ENCODE peak calls at places on chromosomes 2 and 18, in seven cellular contexts. One of them, this sample, is unnamed.

GRCh38 chr2:197296861-197297260 is 13.7 kb downstream of the ANKRD44 start:
- DNase-seq in breast epithelium: no peak
- DNase-seq in transverse colon: no peak
- DNase-seq in stomach: no peak
- DNase-seq in tibial nerve: no peak
- DNase-seq in A549: no peak
- DNase-seq in body of pancreas: no peak
- DNase-seq in this sample: no peak

GRCh38 chr2:162221064-162221463 is 22.2 kb downstream of the FAP start:
- DNase-seq in body of pancreas: peak; percentile 78
- DNase-seq in A549: peak; percentile 35
- DNase-seq in transverse colon: peak; percentile 58
- DNase-seq in breast epithelium: peak; percentile 57
- DNase-seq in stomach: peak; percentile 79
- DNase-seq in tibial nerve: peak; percentile 58
- DNase-seq in this sample: peak; percentile 47

GRCh38 chr2:107597507-107597906 is 229.2 kb upstream of the RGPD4 start:
- DNase-seq in body of pancreas: no peak
- DNase-seq in transverse colon: no peak
- DNase-seq in tibial nerve: no peak
- DNase-seq in A549: no peak
- DNase-seq in breast epithelium: no peak
- DNase-seq in stomach: no peak
- DNase-seq in this sample: no peak

GRCh38 chr2:238599549-238600505 is 173.1 kb downstream of the ASB1 start:
- DNase-seq in A549: no peak
- DNase-seq in tibial nerve: no peak
- DNase-seq in stomach: no peak
- DNase-seq in breast epithelium: no peak
- DNase-seq in transverse colon: no peak
- DNase-seq in body of pancreas: no peak
- DNase-seq in this sample: no peak

GRCh38 chr2:121489944-121490585 is 40.6 kb upstream of the RNU4ATAC start:
- DNase-seq in stomach: no peak
- DNase-seq in transverse colon: no peak
- DNase-seq in tibial nerve: no peak
- DNase-seq in breast epithelium: no peak
- DNase-seq in A549: no peak
- DNase-seq in body of pancreas: no peak
- DNase-seq in this sample: no peak

GRCh38 chr2:54274781-54275242 is 18.8 kb upstream of the TSPYL6 start:
- DNase-seq in breast epithelium: no peak
- DNase-seq in A549: no peak
- DNase-seq in tibial nerve: no peak
- DNase-seq in body of pancreas: no peak
- DNase-seq in transverse colon: no peak
- DNase-seq in stomach: no peak
- DNase-seq in this sample: no peak

GRCh38 chr2:99821572-99822369 is 320.6 kb downstream of the AFF3 start:
- DNase-seq in tibial nerve: no peak
- DNase-seq in stomach: no peak
- DNase-seq in breast epithelium: no peak
- DNase-seq in transverse colon: no peak
- DNase-seq in A549: no peak
- DNase-seq in body of pancreas: no peak
- DNase-seq in this sample: no peak

GRCh38 chr2:104853926-104854506 is at the start of gene POU3F3:
- DNase-seq in breast epithelium: no peak
- DNase-seq in body of pancreas: peak; percentile 61
- DNase-seq in A549: peak; percentile 35
- DNase-seq in stomach: no peak
- DNase-seq in transverse colon: peak; percentile 66
- DNase-seq in tibial nerve: no peak
- DNase-seq in this sample: peak; percentile 33

GRCh38 chr2:8525582-8526402 is 156.1 kb upstream of the ID2 start:
- DNase-seq in A549: no peak
- DNase-seq in transverse colon: peak; percentile 90
- DNase-seq in stomach: peak; percentile 93
- DNase-seq in body of pancreas: peak; percentile 92
- DNase-seq in tibial nerve: peak; percentile 45
- DNase-seq in breast epithelium: peak; percentile 92
- DNase-seq in this sample: peak; percentile 69

GRCh38 chr2:105783151-105783738 is 38.5 kb downstream of the NCK2 start:
- DNase-seq in tibial nerve: no peak
- DNase-seq in body of pancreas: no peak
- DNase-seq in stomach: no peak
- DNase-seq in A549: no peak
- DNase-seq in breast epithelium: no peak
- DNase-seq in transverse colon: no peak
- DNase-seq in this sample: no peak

GRCh38 chr18:78732273-78733210 is 247.1 kb upstream of the SALL3 start:
- DNase-seq in stomach: peak; percentile 17
- DNase-seq in tibial nerve: no peak
- DNase-seq in transverse colon: no peak
- DNase-seq in breast epithelium: no peak
- DNase-seq in A549: no peak
- DNase-seq in body of pancreas: no peak
- DNase-seq in this sample: no peak

GRCh38 chr2:15808221-15808574 is 132.2 kb upstream of the MYCN start:
- DNase-seq in stomach: no peak
- DNase-seq in transverse colon: no peak
- DNase-seq in A549: no peak
- DNase-seq in breast epithelium: no peak
- DNase-seq in body of pancreas: no peak
- DNase-seq in tibial nerve: no peak
- DNase-seq in this sample: no peak

GRCh38 chr2:11309706-11310105 is 34.7 kb downstream of the ROCK2 start:
- DNase-seq in transverse colon: no peak
- DNase-seq in breast epithelium: no peak
- DNase-seq in A549: no peak
- DNase-seq in body of pancreas: no peak
- DNase-seq in stomach: no peak
- DNase-seq in tibial nerve: no peak
- DNase-seq in this sample: no peak

GRCh38 chr2:98615481-98615880 is 7.1 kb downstream of the UNC50 start:
- DNase-seq in A549: no peak
- DNase-seq in transverse colon: no peak
- DNase-seq in stomach: no peak
- DNase-seq in body of pancreas: no peak
- DNase-seq in tibial nerve: no peak
- DNase-seq in breast epithelium: no peak
- DNase-seq in this sample: no peak

GRCh38 chr2:26669099-26669498 is 23.4 kb upstream of the KCNK3 start:
- DNase-seq in A549: no peak
- DNase-seq in transverse colon: no peak
- DNase-seq in breast epithelium: no peak
- DNase-seq in stomach: no peak
- DNase-seq in tibial nerve: no peak
- DNase-seq in body of pancreas: no peak
- DNase-seq in this sample: no peak

GRCh38 chr2:28168376-28168775 is 224.3 kb upstream of the FOSL2 start:
- DNase-seq in transverse colon: no peak
- DNase-seq in A549: no peak
- DNase-seq in breast epithelium: no peak
- DNase-seq in stomach: no peak
- DNase-seq in body of pancreas: no peak
- DNase-seq in tibial nerve: no peak
- DNase-seq in this sample: no peak

GRCh38 chr18:808086-808485 is 4.0 kb downstream of the YES1 start:
- DNase-seq in transverse colon: no peak
- DNase-seq in breast epithelium: no peak
- DNase-seq in tibial nerve: no peak
- DNase-seq in body of pancreas: no peak
- DNase-seq in stomach: no peak
- DNase-seq in A549: no peak
- DNase-seq in this sample: peak; percentile 64

GRCh38 chr2:19541884-19542283 is 183.5 kb upstream of the OSR1 start:
- DNase-seq in A549: peak; percentile 33
- DNase-seq in tibial nerve: no peak
- DNase-seq in body of pancreas: no peak
- DNase-seq in stomach: no peak
- DNase-seq in breast epithelium: no peak
- DNase-seq in transverse colon: no peak
- DNase-seq in this sample: no peak

GRCh38 chr2:1516798-1517060 is 103.5 kb downstream of the TPO start:
- DNase-seq in breast epithelium: no peak
- DNase-seq in stomach: no peak
- DNase-seq in body of pancreas: no peak
- DNase-seq in tibial nerve: no peak
- DNase-seq in A549: no peak
- DNase-seq in transverse colon: no peak
- DNase-seq in this sample: no peak

GRCh38 chr2:20049631-20050030 is 1.8 kb downstream of the LAPTM4A start:
- DNase-seq in stomach: no peak
- DNase-seq in A549: no peak
- DNase-seq in tibial nerve: no peak
- DNase-seq in transverse colon: no peak
- DNase-seq in breast epithelium: no peak
- DNase-seq in body of pancreas: no peak
- DNase-seq in this sample: no peak

GRCh38 chr2:180675170-180675569 is 305.2 kb upstream of the UBE2E3 start:
- DNase-seq in stomach: no peak
- DNase-seq in transverse colon: no peak
- DNase-seq in tibial nerve: no peak
- DNase-seq in breast epithelium: no peak
- DNase-seq in A549: no peak
- DNase-seq in body of pancreas: no peak
- DNase-seq in this sample: no peak

GRCh38 chr18:58315739-58316215 is 271.8 kb downstream of the NEDD4L start:
- DNase-seq in breast epithelium: no peak
- DNase-seq in transverse colon: peak; percentile 61
- DNase-seq in body of pancreas: peak; percentile 33
- DNase-seq in tibial nerve: no peak
- DNase-seq in stomach: no peak
- DNase-seq in A549: no peak
- DNase-seq in this sample: no peak

GRCh38 chr2:233480490-233481202 is 85.9 kb downstream of the USP40 start:
- DNase-seq in tibial nerve: no peak
- DNase-seq in A549: no peak
- DNase-seq in body of pancreas: no peak
- DNase-seq in breast epithelium: peak; percentile 86
- DNase-seq in transverse colon: peak; percentile 52
- DNase-seq in stomach: peak; percentile 94
- DNase-seq in this sample: peak; percentile 81

GRCh38 chr2:236572482-236572881 is 2.9 kb downstream of the ACKR3 start:
- DNase-seq in transverse colon: no peak
- DNase-seq in tibial nerve: no peak
- DNase-seq in A549: no peak
- DNase-seq in breast epithelium: no peak
- DNase-seq in stomach: no peak
- DNase-seq in body of pancreas: peak; percentile 74
- DNase-seq in this sample: no peak
- H3K4me3 ChIP-seq in transverse colon: no peak overlapping the region
- H3K4me3 ChIP-seq in tibial nerve: peak overlapping the region; percentile 36
- H3K4me3 ChIP-seq in A549: peak overlapping the region; percentile 18
- H3K4me3 ChIP-seq in breast epithelium: peak overlapping the region; percentile 45
- H3K4me3 ChIP-seq in stomach: peak overlapping the region; percentile 41
- H3K4me3 ChIP-seq in body of pancreas: no peak overlapping the region
- H3K4me3 ChIP-seq in this sample: peak overlapping the region; percentile 55

DNA sequence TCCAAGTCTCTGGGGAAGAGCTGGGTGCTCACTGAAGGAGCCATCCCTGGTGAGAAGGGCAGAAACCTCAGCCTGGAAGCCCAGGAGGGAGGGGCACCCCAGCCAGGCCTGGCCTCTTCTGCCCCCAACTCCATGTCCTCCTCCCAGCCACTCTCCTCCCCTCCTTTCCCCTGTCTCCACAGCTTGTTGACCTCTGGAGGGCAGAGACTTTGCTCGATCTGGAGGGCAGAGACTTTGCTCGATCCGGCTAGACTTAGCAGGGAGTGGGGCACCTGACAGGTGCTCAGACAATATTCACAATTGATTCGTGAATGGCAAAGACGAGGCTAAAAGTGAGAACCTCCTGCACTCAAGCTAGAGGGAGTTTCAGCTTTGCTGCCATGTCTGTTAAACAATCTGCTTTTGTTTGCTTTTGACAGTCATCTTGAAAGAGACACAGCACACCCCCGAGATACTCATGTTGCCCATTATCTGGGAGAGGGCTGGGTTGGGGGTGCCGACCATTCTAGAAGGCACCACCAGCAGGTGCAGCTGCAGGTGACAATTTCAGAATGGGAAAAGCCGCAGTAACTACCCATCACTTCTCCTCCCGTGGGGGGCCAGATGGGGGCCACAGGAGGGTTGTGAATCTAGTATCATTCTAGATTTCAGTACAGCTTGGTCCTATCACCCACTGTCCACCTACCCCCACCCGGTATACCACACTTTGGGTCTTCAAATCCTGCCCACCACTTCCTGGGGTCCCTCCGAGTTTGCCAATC is 54.8 kb downstream of the DNMT3A start:
- DNase-seq in breast epithelium: no peak
- DNase-seq in transverse colon: no peak
- DNase-seq in A549: no peak
- DNase-seq in tibial nerve: no peak
- DNase-seq in stomach: no peak
- DNase-seq in body of pancreas: no peak
- DNase-seq in this sample: no peak
- H3K27ac ChIP-seq in breast epithelium: no peak overlapping the region
- H3K27ac ChIP-seq in transverse colon: no peak overlapping the region
- H3K27ac ChIP-seq in A549: no peak overlapping the region
- H3K27ac ChIP-seq in tibial nerve: no peak overlapping the region
- H3K27ac ChIP-seq in stomach: peak overlapping the region; percentile 49
- H3K27ac ChIP-seq in body of pancreas: no peak overlapping the region
- H3K27ac ChIP-seq in this sample: peak overlapping the region; percentile 33

GRCh38 chr18:12010187-12010802 is 29.0 kb downstream of the IMPA2 start:
- DNase-seq in body of pancreas: peak; percentile 84
- DNase-seq in tibial nerve: no peak
- DNase-seq in stomach: peak; percentile 66
- DNase-seq in A549: no peak
- DNase-seq in breast epithelium: no peak
- DNase-seq in transverse colon: peak; percentile 56
- DNase-seq in this sample: no peak

GRCh38 chr18:12011199-12011961 is 30.1 kb downstream of the IMPA2 start:
- DNase-seq in body of pancreas: peak; percentile 56
- DNase-seq in tibial nerve: no peak
- DNase-seq in A549: no peak
- DNase-seq in transverse colon: no peak
- DNase-seq in breast epithelium: no peak
- DNase-seq in stomach: no peak
- DNase-seq in this sample: no peak

GRCh38 chr18:12012697-12013096 is 31.4 kb downstream of the IMPA2 start:
- DNase-seq in tibial nerve: no peak
- DNase-seq in stomach: no peak
- DNase-seq in transverse colon: no peak
- DNase-seq in breast epithelium: no peak
- DNase-seq in body of pancreas: no peak
- DNase-seq in A549: no peak
- DNase-seq in this sample: no peak

GRCh38 chr18:12013186-12013916 is 32.0 kb downstream of the IMPA2 start:
- DNase-seq in stomach: no peak
- DNase-seq in breast epithelium: no peak
- DNase-seq in body of pancreas: peak; percentile 72
- DNase-seq in tibial nerve: no peak
- DNase-seq in transverse colon: no peak
- DNase-seq in A549: no peak
- DNase-seq in this sample: peak; percentile 13

GRCh38 chr18:12011962-12012549 is 30.7 kb downstream of the IMPA2 start:
- DNase-seq in A549: no peak
- DNase-seq in transverse colon: peak; percentile 55
- DNase-seq in tibial nerve: no peak
- DNase-seq in breast epithelium: no peak
- DNase-seq in body of pancreas: peak; percentile 75
- DNase-seq in stomach: peak; percentile 75
- DNase-seq in this sample: no peak
- TF ChIP-seq POLR2A in A549: no peak
- TF ChIP-seq POLR2A in transverse colon: peak; percentile 64
- TF ChIP-seq POLR2A in tibial nerve: no peak
- TF ChIP-seq POLR2A in breast epithelium: no peak
- TF ChIP-seq POLR2A in body of pancreas: peak; percentile 90
- TF ChIP-seq POLR2A in stomach: no peak
- TF ChIP-seq POLR2A in this sample: no peak

GRCh38 chr18:40493316-40493715 is 1461.7 kb upstream of the PIK3C3 start:
- DNase-seq in transverse colon: no peak
- DNase-seq in breast epithelium: no peak
- DNase-seq in A549: no peak
- DNase-seq in tibial nerve: no peak
- DNase-seq in stomach: no peak
- DNase-seq in body of pancreas: no peak
- DNase-seq in this sample: no peak
- H3K4me3 ChIP-seq in transverse colon: no peak overlapping the region
- H3K4me3 ChIP-seq in breast epithelium: no peak overlapping the region
- H3K4me3 ChIP-seq in A549: no peak overlapping the region
- H3K4me3 ChIP-seq in tibial nerve: no peak overlapping the region
- H3K4me3 ChIP-seq in stomach: no peak overlapping the region
- H3K4me3 ChIP-seq in body of pancreas: no peak overlapping the region
- H3K4me3 ChIP-seq in this sample: no peak overlapping the region

This sample was measured in gastrocnemius medialis.